ENCODE peak calls at places on chromosomes 6 and 20, in eight cellular contexts. One of them, this sample, is unnamed.

GRCh38 chr20:51036226-51036625 is 13.3 kb upstream of the KCNG1 start:
- DNase-seq in progenitor cell of endocrine pancreas: no peak
- DNase-seq in HFFc6: no peak
- DNase-seq in adrenal gland: no peak
- DNase-seq in GM06990: no peak
- DNase-seq in cardiac fibroblast: peak
- DNase-seq in neural crest cell: no peak
- DNase-seq in mammary epithelial cell: no peak
- DNase-seq in this sample: no peak

GRCh38 chr6:29696147-29697129 is 15.5 kb upstream of the ZFP57 start:
- DNase-seq in progenitor cell of endocrine pancreas: no peak
- DNase-seq in HFFc6: peak
- DNase-seq in adrenal gland: no peak
- DNase-seq in GM06990: no peak
- DNase-seq in cardiac fibroblast: peak
- DNase-seq in neural crest cell: no peak
- DNase-seq in mammary epithelial cell: peak
- DNase-seq in this sample: no peak

GRCh38 chr20:21357851-21358250 is 39.5 kb downstream of the NKX2-4 start:
- DNase-seq in progenitor cell of endocrine pancreas: no peak
- DNase-seq in HFFc6: no peak
- DNase-seq in adrenal gland: no peak
- DNase-seq in GM06990: no peak
- DNase-seq in cardiac fibroblast: peak
- DNase-seq in neural crest cell: no peak
- DNase-seq in mammary epithelial cell: no peak
- DNase-seq in this sample: no peak

GRCh38 chr20:48750941-48751620 is 76.7 kb downstream of the PREX1 start:
- DNase-seq in progenitor cell of endocrine pancreas: no peak
- DNase-seq in HFFc6: no peak
- DNase-seq in adrenal gland: no peak
- DNase-seq in GM06990: no peak
- DNase-seq in cardiac fibroblast: peak
- DNase-seq in neural crest cell: peak
- DNase-seq in mammary epithelial cell: no peak
- DNase-seq in this sample: no peak

GRCh38 chr6:99905209-99906106 is 88.6 kb downstream of the MCHR2 start:
- DNase-seq in progenitor cell of endocrine pancreas: no peak
- DNase-seq in HFFc6: peak
- DNase-seq in adrenal gland: no peak
- DNase-seq in GM06990: no peak
- DNase-seq in cardiac fibroblast: peak
- DNase-seq in neural crest cell: no peak
- DNase-seq in mammary epithelial cell: peak
- DNase-seq in this sample: no peak

GRCh38 chr6:118968416-118968815 is 33.5 kb upstream of the MCM9 start:
- DNase-seq in progenitor cell of endocrine pancreas: no peak
- DNase-seq in HFFc6: peak
- DNase-seq in adrenal gland: no peak
- DNase-seq in GM06990: no peak
- DNase-seq in cardiac fibroblast: peak
- DNase-seq in neural crest cell: no peak
- DNase-seq in mammary epithelial cell: peak
- DNase-seq in this sample: no peak

GRCh38 chr20:24622856-24623255 is 153.4 kb downstream of the SYNDIG1 start:
- DNase-seq in progenitor cell of endocrine pancreas: no peak
- DNase-seq in HFFc6: no peak
- DNase-seq in adrenal gland: no peak
- DNase-seq in GM06990: no peak
- DNase-seq in cardiac fibroblast: peak
- DNase-seq in neural crest cell: no peak
- DNase-seq in mammary epithelial cell: no peak
- DNase-seq in this sample: no peak

GRCh38 chr6:2740601-2741000 is 10.1 kb downstream of the MYLK4 start:
- DNase-seq in progenitor cell of endocrine pancreas: no peak
- DNase-seq in HFFc6: no peak
- DNase-seq in adrenal gland: no peak
- DNase-seq in GM06990: no peak
- DNase-seq in cardiac fibroblast: no peak
- DNase-seq in neural crest cell: no peak
- DNase-seq in mammary epithelial cell: no peak
- DNase-seq in this sample: no peak

GRCh38 chr20:431012-431904 is 23.2 kb downstream of the RBCK1 start:
- DNase-seq in progenitor cell of endocrine pancreas: peak
- DNase-seq in HFFc6: peak
- DNase-seq in adrenal gland: peak
- DNase-seq in GM06990: no peak
- DNase-seq in cardiac fibroblast: peak
- DNase-seq in neural crest cell: peak
- DNase-seq in mammary epithelial cell: peak
- DNase-seq in this sample: no peak

GRCh38 chr6:105278813-105279212 is 99.0 kb upstream of the POPDC3 start:
- DNase-seq in progenitor cell of endocrine pancreas: no peak
- DNase-seq in HFFc6: no peak
- DNase-seq in adrenal gland: no peak
- DNase-seq in GM06990: no peak
- DNase-seq in cardiac fibroblast: no peak
- DNase-seq in neural crest cell: no peak
- DNase-seq in mammary epithelial cell: no peak
- DNase-seq in this sample: no peak

GRCh38 chr6:13762648-13763441 is 51.2 kb upstream of the RANBP9 start:
- DNase-seq in progenitor cell of endocrine pancreas: no peak
- DNase-seq in HFFc6: peak
- DNase-seq in adrenal gland: no peak
- DNase-seq in GM06990: no peak
- DNase-seq in cardiac fibroblast: peak
- DNase-seq in neural crest cell: no peak
- DNase-seq in mammary epithelial cell: peak
- DNase-seq in this sample: no peak

GRCh38 chr6:166156942-166157341 is 10.7 kb downstream of the TBXT start:
- DNase-seq in progenitor cell of endocrine pancreas: no peak
- DNase-seq in HFFc6: no peak
- DNase-seq in adrenal gland: no peak
- DNase-seq in GM06990: no peak
- DNase-seq in cardiac fibroblast: peak
- DNase-seq in neural crest cell: no peak
- DNase-seq in mammary epithelial cell: no peak
- DNase-seq in this sample: no peak

GRCh38 chr6:19289408-19289967 is 547.7 kb upstream of the ID4 start:
- DNase-seq in progenitor cell of endocrine pancreas: no peak
- DNase-seq in HFFc6: no peak
- DNase-seq in adrenal gland: no peak
- DNase-seq in GM06990: no peak
- DNase-seq in cardiac fibroblast: no peak
- DNase-seq in neural crest cell: no peak
- DNase-seq in mammary epithelial cell: peak
- DNase-seq in this sample: no peak

GRCh38 chr6:147930743-147931142 is 411.9 kb upstream of the SASH1 start:
- DNase-seq in progenitor cell of endocrine pancreas: no peak
- DNase-seq in HFFc6: no peak
- DNase-seq in adrenal gland: no peak
- DNase-seq in GM06990: no peak
- DNase-seq in cardiac fibroblast: no peak
- DNase-seq in neural crest cell: no peak
- DNase-seq in mammary epithelial cell: peak
- DNase-seq in this sample: no peak

DNA sequence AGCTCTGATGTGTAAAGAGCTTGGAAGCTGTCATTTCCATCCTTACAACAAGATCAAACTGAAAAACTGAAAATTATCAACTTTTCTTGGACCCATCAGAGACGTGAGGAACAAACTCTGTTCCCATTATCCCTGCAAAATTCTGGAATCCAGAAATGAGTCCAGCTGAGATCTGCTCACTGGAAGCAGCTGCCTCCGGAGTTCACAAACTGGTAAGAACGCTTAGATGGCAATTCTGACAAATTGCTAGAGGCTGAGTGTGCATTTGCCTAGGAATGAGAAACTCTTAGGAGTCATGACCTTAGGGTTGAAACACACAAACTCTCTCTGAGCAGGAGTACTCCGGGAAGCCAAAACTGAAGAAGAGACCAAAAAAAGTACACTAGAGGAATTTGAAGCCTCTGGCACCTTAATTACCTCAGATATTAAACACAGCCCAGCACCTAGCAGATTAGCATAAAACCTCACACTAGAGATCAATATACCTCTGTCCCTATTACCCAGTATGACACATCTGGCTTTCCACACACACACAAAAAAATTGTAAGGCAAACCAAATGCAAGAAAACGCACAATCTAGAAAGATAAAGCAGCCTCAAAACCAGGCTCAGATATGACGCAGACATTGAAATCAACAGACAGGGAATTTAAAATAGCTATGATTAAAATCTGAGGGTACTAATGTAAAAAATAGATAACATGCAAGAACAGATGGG is 233.5 kb upstream of the SGK1 start:
- DNase-seq in progenitor cell of endocrine pancreas: no peak
- DNase-seq in HFFc6: peak
- DNase-seq in adrenal gland: no peak
- DNase-seq in GM06990: no peak
- DNase-seq in cardiac fibroblast: peak
- DNase-seq in neural crest cell: no peak
- DNase-seq in mammary epithelial cell: peak
- DNase-seq in this sample: no peak
- TF ChIP-seq CTCF in progenitor cell of endocrine pancreas: no peak
- TF ChIP-seq CTCF in HFFc6: no peak
- TF ChIP-seq CTCF in adrenal gland: no peak
- TF ChIP-seq CTCF in GM06990: no peak
- TF ChIP-seq CTCF in cardiac fibroblast: no peak
- TF ChIP-seq CTCF in neural crest cell: no peak
- TF ChIP-seq CTCF in mammary epithelial cell: no peak
- TF ChIP-seq CTCF in this sample: no peak

DNA sequence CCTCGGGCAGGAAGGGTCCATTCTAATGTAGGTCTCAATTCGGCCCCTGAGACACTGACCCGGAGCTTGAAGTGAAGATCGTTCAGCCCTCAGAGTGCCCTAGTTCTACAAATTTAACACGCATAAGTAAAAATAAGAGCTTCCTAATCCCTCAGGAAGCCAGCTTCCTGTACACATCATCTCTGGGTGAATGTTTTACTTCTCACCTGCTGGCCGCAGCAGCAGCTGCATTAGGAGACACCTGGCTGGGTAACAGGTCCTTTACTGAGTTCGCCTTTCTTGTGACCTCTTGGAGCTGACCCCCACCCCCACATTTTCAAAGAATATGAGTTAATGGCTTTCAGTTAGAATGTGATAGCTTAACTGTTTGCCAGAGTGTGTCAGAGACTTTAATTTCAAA is 165.0 kb downstream of the SMOC2 start:
- DNase-seq in progenitor cell of endocrine pancreas: no peak
- DNase-seq in HFFc6: no peak
- DNase-seq in adrenal gland: no peak
- DNase-seq in GM06990: no peak
- DNase-seq in cardiac fibroblast: no peak
- DNase-seq in neural crest cell: no peak
- DNase-seq in mammary epithelial cell: no peak
- DNase-seq in this sample: no peak
- TF ChIP-seq CTCF in progenitor cell of endocrine pancreas: peak
- TF ChIP-seq CTCF in HFFc6: no peak
- TF ChIP-seq CTCF in adrenal gland: no peak
- TF ChIP-seq CTCF in GM06990: no peak
- TF ChIP-seq CTCF in cardiac fibroblast: no peak
- TF ChIP-seq CTCF in neural crest cell: no peak
- TF ChIP-seq CTCF in mammary epithelial cell: no peak
- TF ChIP-seq CTCF in this sample: no peak

GRCh38 chr20:62025832-62026563 is 39.7 kb downstream of the TAF4 start:
- DNase-seq in progenitor cell of endocrine pancreas: no peak
- DNase-seq in HFFc6: peak
- DNase-seq in adrenal gland: no peak
- DNase-seq in GM06990: no peak
- DNase-seq in cardiac fibroblast: peak
- DNase-seq in neural crest cell: no peak
- DNase-seq in mammary epithelial cell: no peak
- DNase-seq in this sample: no peak
- TF ChIP-seq CTCF in progenitor cell of endocrine pancreas: peak
- TF ChIP-seq CTCF in HFFc6: peak
- TF ChIP-seq CTCF in adrenal gland: peak
- TF ChIP-seq CTCF in GM06990: peak
- TF ChIP-seq CTCF in cardiac fibroblast: peak
- TF ChIP-seq CTCF in neural crest cell: peak
- TF ChIP-seq CTCF in mammary epithelial cell: no peak
- TF ChIP-seq CTCF in this sample: peak

GRCh38 chr6:143333749-143334520 is 116.6 kb downstream of the ADAT2 start:
- DNase-seq in progenitor cell of endocrine pancreas: no peak
- DNase-seq in HFFc6: no peak
- DNase-seq in adrenal gland: no peak
- DNase-seq in GM06990: no peak
- DNase-seq in cardiac fibroblast: no peak
- DNase-seq in neural crest cell: no peak
- DNase-seq in mammary epithelial cell: peak
- DNase-seq in this sample: no peak

GRCh38 chr6:143336446-143337152 is 113.9 kb downstream of the ADAT2 start:
- DNase-seq in progenitor cell of endocrine pancreas: no peak
- DNase-seq in HFFc6: peak
- DNase-seq in adrenal gland: no peak
- DNase-seq in GM06990: no peak
- DNase-seq in cardiac fibroblast: peak
- DNase-seq in neural crest cell: no peak
- DNase-seq in mammary epithelial cell: peak
- DNase-seq in this sample: no peak

GRCh38 chr6:143335865-143336264 is 114.6 kb downstream of the ADAT2 start:
- DNase-seq in progenitor cell of endocrine pancreas: no peak
- DNase-seq in HFFc6: no peak
- DNase-seq in adrenal gland: no peak
- DNase-seq in GM06990: no peak
- DNase-seq in cardiac fibroblast: no peak
- DNase-seq in neural crest cell: no peak
- DNase-seq in mammary epithelial cell: peak
- DNase-seq in this sample: no peak

GRCh38 chr6:143339223-143339622 is 111.3 kb downstream of the ADAT2 start:
- DNase-seq in progenitor cell of endocrine pancreas: no peak
- DNase-seq in HFFc6: no peak
- DNase-seq in adrenal gland: no peak
- DNase-seq in GM06990: no peak
- DNase-seq in cardiac fibroblast: no peak
- DNase-seq in neural crest cell: no peak
- DNase-seq in mammary epithelial cell: peak
- DNase-seq in this sample: no peak

DNA sequence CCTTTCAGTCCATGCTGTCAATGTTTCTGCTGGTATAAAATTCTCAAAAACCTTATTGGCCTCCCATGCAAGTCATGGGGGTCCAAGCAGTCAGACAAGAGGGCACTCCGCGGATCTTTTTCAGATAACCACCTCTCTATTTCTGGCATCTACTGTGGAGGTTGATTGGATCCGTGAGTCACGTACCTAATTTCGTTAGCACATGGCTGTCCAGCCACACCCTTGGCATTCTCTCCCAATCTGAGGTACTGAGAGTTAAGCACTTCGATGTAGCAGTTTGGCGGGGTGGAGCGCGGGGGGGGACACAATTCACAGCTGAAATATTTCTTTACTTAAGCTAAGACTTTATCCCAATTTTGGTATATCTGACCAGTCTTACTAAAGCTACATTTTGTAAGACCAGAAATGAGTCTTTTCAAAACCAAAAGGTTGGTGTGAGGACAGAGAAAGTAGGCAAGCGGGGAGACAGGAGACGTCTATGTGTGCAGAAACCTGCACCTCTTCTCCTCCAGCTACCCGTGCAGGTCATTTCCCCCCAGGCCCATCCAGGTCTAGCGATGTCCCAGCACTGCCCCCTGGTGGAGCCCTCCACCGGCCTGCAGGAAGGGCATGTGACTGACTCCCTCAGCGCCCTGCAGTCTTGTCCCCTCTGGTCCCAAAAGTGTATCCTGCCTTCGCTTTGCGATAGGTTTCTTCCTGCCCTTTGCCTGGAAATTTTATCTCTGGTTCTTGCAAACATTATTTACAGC is 113.1 kb downstream of the ADAT2 start:
- DNase-seq in progenitor cell of endocrine pancreas: peak
- DNase-seq in HFFc6: no peak
- DNase-seq in adrenal gland: peak
- DNase-seq in GM06990: peak
- DNase-seq in cardiac fibroblast: peak
- DNase-seq in neural crest cell: peak
- DNase-seq in mammary epithelial cell: no peak
- DNase-seq in this sample: no peak
- TF ChIP-seq CTCF in progenitor cell of endocrine pancreas: peak
- TF ChIP-seq CTCF in HFFc6: peak
- TF ChIP-seq CTCF in adrenal gland: peak
- TF ChIP-seq CTCF in GM06990: peak
- TF ChIP-seq CTCF in cardiac fibroblast: peak
- TF ChIP-seq CTCF in neural crest cell: peak
- TF ChIP-seq CTCF in mammary epithelial cell: peak
- TF ChIP-seq CTCF in this sample: peak

This sample was measured in type B pancreatic cell.